ENCODE peak calls at places on chromosomes 5 and 9, in seven cellular contexts. N, H, Z, A, B, Y and W are unnamed samples.

GRCh38 chr5:171162602-171163001 is 146.4 kb upstream of the TLX3 start:
- DNase-seq in N (no peak), H (peak; percentile 26), Z (peak; percentile 71), A (no peak), B (peak; percentile 21), Y (no peak), W (peak; percentile 58)

GRCh38 chr9:89160797-89161196 is 17.8 kb downstream of the SHC3 start:
- DNase-seq in N (no peak), H (no peak), Z (no peak), A (no peak), B (no peak), Y (no peak), W (no peak)

GRCh38 chr5:141094481-141095262 is at the start of gene PCDHB2:
- DNase-seq in N (peak; percentile 55), H (peak; percentile 75), Z (peak; percentile 80), A (no peak), B (no peak), Y (no peak), W (peak; percentile 76)

GRCh38 chr5:172417983-172418630 is 36.2 kb downstream of the SH3PXD2B start:
- DNase-seq in N (peak; percentile 93), H (peak; percentile 19), Z (no peak), A (no peak), B (no peak), Y (peak; percentile 89), W (peak; percentile 26)

GRCh38 chr5:112210430-112211005 is 208.6 kb downstream of the EPB41L4A start:
- DNase-seq in N (no peak), H (peak; percentile 49), Z (peak; percentile 52), A (no peak), B (peak; percentile 34), Y (peak; percentile 40), W (peak; percentile 54)

GRCh38 chr5:15702102-15702501 is 202.1 kb downstream of the FBXL7 start:
- DNase-seq in N (peak; percentile 46), H (peak; percentile 69), Z (no peak), A (no peak), B (no peak), Y (no peak), W (no peak)

GRCh38 chr5:122252319-122252718 is 59.7 kb upstream of the SNCAIP start:
- DNase-seq in N (no peak), H (no peak), Z (no peak), A (no peak), B (no peak), Y (no peak), W (no peak)

GRCh38 chr5:765948-766631 is 18.4 kb downstream of the ZDHHC11B start:
- DNase-seq in N (no peak), H (no peak), Z (peak; percentile 40), A (no peak), B (no peak), Y (no peak), W (no peak)

GRCh38 chr9:124574944-124575343 is 67.7 kb upstream of the NR5A1 start:
- DNase-seq in N (peak; percentile 70), H (peak; percentile 75), Z (no peak), A (no peak), B (peak; percentile 71), Y (no peak), W (no peak)

GRCh38 chr5:57277085-57277484 is 103.2 kb downstream of the GPBP1 start:
- DNase-seq in N (no peak), H (peak; percentile 41), Z (no peak), A (no peak), B (peak; percentile 49), Y (no peak), W (no peak)

GRCh38 chr9:35814106-35814840 is 569 bp downstream of the HINT2 start:
- DNase-seq in N (no peak), H (peak; percentile 71), Z (peak; percentile 87), A (peak; percentile 55), B (peak; percentile 37), Y (peak; percentile 50), W (peak; percentile 71)

GRCh38 chr9:38390851-38391250 is 1.7 kb upstream of the ALDH1B1 start:
- DNase-seq in N (no peak), H (peak; percentile 66), Z (no peak), A (no peak), B (no peak), Y (no peak), W (no peak)

GRCh38 chr5:26942481-26942880 is 95.9 kb downstream of the CDH9 start:
- DNase-seq in N (no peak), H (no peak), Z (no peak), A (no peak), B (peak; percentile 20), Y (no peak), W (no peak)

GRCh38 chr9:127838375-127839078 is 15.9 kb downstream of the ENG start:
- DNase-seq in N (peak; percentile 82), H (peak; percentile 91), Z (no peak), A (no peak), B (peak; percentile 75), Y (no peak), W (no peak)

GRCh38 chr9:131667576-131667975 is 72.3 kb downstream of the RAPGEF1 start:
- DNase-seq in N (no peak), H (peak; percentile 57), Z (no peak), A (no peak), B (no peak), Y (no peak), W (no peak)

GRCh38 chr5:115497200-115497599 is 47.4 kb downstream of the FEM1C start:
- DNase-seq in N (no peak), H (no peak), Z (no peak), A (no peak), B (no peak), Y (no peak), W (peak; percentile 62)

GRCh38 chr9:71587576-71588362 is 180.5 kb downstream of the CEMIP2 start:
- DNase-seq in N (no peak), H (peak; percentile 94), Z (no peak), A (no peak), B (no peak), Y (no peak), W (no peak)

GRCh38 chr5:153835891-153836515 is 202.7 kb downstream of the FAM114A2 start:
- DNase-seq in N (no peak), H (no peak), Z (no peak), A (no peak), B (no peak), Y (no peak), W (no peak)

GRCh38 chr5:83564069-83564749 is 92.7 kb downstream of the VCAN start:
- DNase-seq in N (no peak), H (peak; percentile 65), Z (no peak), A (no peak), B (peak; percentile 55), Y (no peak), W (no peak)

GRCh38 chr9:19552693-19553092 is 143.9 kb downstream of the ACER2 start:
- DNase-seq in N (no peak), H (no peak), Z (no peak), A (no peak), B (no peak), Y (no peak), W (no peak)

GRCh38 chr9:94623253-94623652 is 16.1 kb downstream of the FBP1 start:
- DNase-seq in N (no peak), H (no peak), Z (peak; percentile 75), A (peak; percentile 18), B (no peak), Y (peak; percentile 33), W (peak; percentile 78)

GRCh38 chr9:88037285-88037845 is 63.0 kb upstream of the CDK20 start:
- DNase-seq in N (no peak), H (no peak), Z (no peak), A (no peak), B (no peak), Y (no peak), W (no peak)

GRCh38 chr9:72921888-72922654 is 30.8 kb downstream of the ALDH1A1 start:
- DNase-seq in N (no peak), H (no peak), Z (no peak), A (no peak), B (no peak), Y (no peak), W (no peak)